ENCODE peak calls at places on chromosomes 3 and 15, in six cellular contexts. U, Q, P, A, W and R are unnamed samples.

GRCh38 chr15:64503640-64504039 is 43.3 kb downstream of the ZNF609 start:
- DNase-seq in U (no peak), Q (no peak), A (no peak), W (no peak), P (no peak), R (no peak)

GRCh38 chr15:85782112-85782511 is 12.6 kb downstream of the KLHL25 start:
- DNase-seq in W (no peak), A (no peak), P (no peak), Q (no peak), U (no peak), R (no peak)

GRCh38 chr3:158748237-158748828 is 16.1 kb upstream of the RARRES1 start:
- DNase-seq in P (peak), Q (no peak), A (no peak), U (no peak), W (no peak), R (no peak)

GRCh38 chr3:154181127-154181691 is 60.0 kb downstream of the ARHGEF26 start:
- DNase-seq in P (no peak), Q (no peak), A (no peak), W (no peak), U (no peak), R (no peak)

GRCh38 chr3:62134061-62134496 is 239.3 kb downstream of the FEZF2 start:
- DNase-seq in Q (no peak), A (no peak), P (peak), U (no peak), W (no peak), R (no peak)

GRCh38 chr3:144031938-144032337 is 60.3 kb downstream of the DIPK2A start:
- DNase-seq in U (peak), P (peak), W (no peak), Q (no peak), A (no peak), R (no peak)

GRCh38 chr3:11379824-11380281 is 107.7 kb downstream of the ATG7 start:
- DNase-seq in U (no peak), P (no peak), W (no peak), A (no peak), Q (no peak), R (no peak)

GRCh38 chr3:64289622-64290021 is 64.4 kb upstream of the PRICKLE2 start:
- DNase-seq in P (no peak), Q (no peak), W (no peak), U (no peak), A (no peak), R (no peak)

GRCh38 chr15:80887148-80887547 is 102.5 kb downstream of the MESD start:
- DNase-seq in Q (no peak), P (no peak), U (no peak), W (no peak), A (no peak), R (no peak)

DNA sequence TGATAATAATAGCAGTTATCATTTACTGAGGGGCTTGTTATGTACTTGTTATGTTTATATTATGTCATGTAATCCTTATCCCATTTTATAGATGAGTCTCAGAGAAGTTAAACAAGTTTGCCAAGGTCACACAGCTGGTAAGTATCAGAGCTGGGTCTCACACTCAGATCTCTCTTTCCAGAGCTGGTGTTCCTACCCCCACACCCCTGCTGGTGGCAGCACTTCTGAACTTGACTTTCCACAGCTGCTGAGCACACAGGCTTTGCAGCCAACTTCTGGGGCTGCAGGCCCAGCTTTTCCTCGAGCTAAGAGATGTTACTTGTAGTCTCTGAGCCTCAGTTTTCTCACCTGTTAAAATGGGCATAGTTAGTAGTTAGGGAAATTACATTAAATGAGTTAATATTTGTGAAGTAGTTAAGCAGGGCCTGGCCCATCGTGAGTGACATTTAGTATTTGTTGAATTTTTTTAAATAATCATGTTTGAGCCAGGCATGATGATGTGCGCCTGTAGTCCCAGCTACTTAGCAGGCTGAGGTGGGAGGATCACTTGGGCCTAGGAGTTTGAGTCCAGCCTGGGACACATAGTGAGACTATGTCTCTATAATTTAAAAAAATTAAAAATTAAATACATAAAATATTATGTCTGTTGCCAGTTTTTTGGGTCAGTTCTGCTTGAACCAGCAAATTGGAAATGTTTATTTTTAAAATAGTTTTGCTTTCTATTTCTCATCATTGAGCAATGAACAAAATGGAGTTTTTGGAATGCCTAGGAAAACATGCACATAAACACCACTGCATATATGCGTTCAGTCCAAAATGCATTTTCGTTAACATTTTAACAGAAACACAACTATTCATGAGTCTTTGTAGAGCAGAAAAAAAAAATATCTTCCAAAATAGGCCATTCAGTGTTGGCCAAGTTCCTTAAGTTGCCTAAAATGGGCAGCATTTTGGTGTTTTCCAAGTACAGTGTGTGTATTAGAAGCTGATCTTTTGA is 87.3 kb downstream of the SMAD6 start:
- DNase-seq in U (peak), W (peak), Q (no peak), A (no peak), P (no peak), R (no peak)
- TF ChIP-seq CTCF in U (peak), W (peak), Q (no peak), A (peak), P (peak), R (peak)

DNA sequence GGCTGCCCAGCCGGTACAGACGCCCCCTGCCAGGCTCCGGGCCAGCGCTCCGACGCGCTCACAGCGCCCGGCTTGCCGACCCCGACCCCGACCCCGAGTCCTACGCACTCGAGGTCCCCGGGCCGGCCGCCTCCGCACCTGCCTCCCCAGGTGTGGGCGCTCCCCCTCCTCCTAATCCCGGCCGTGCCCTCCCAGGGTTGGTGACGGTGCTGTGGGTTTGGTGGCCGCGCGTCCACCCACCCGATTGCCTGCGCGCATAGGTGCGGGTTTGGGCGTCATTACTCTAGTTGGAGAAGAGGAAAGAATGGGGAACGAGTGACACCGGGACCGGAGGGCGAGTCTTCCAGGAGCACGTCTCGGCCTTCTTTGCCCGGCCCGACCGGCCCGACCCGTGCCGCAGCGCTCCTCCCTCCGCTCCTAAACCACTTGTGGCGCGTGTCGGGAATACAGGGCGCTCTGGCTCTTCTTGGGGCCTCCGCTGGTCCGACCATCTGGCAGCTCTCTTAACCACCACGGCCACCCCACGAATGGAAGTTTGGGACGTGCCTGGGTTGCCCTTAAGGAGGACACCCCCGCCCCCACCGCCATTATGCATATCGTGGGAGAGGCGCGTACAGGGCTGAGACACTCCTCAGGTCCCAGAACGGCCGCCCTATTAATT is 814 bp upstream of the THRB start:
- DNase-seq in U (peak), P (peak), W (peak), A (no peak), Q (peak), R (no peak)
- TF ChIP-seq CTCF in U (peak), P (peak), W (peak), A (no peak), Q (peak), R (peak)

GRCh38 chr3:42664443-42664814 is 10.9 kb downstream of the ZBTB47 start:
- DNase-seq in Q (no peak), A (no peak), W (no peak), P (no peak), U (no peak), R (no peak)

GRCh38 chr3:42662037-42662812 is 8.7 kb downstream of the ZBTB47 start:
- DNase-seq in Q (no peak), U (no peak), W (no peak), P (no peak), A (no peak), R (no peak)

GRCh38 chr3:42663581-42664442 is 10.3 kb downstream of the ZBTB47 start:
- DNase-seq in A (no peak), P (peak), W (peak), Q (no peak), U (no peak), R (no peak)

GRCh38 chr3:42661593-42662022 is 8.1 kb downstream of the ZBTB47 start:
- DNase-seq in W (no peak), U (no peak), P (peak), A (no peak), Q (no peak), R (no peak)

GRCh38 chr3:42662813-42663535 is 9.5 kb downstream of the ZBTB47 start:
- DNase-seq in Q (no peak), U (no peak), A (no peak), W (no peak), P (no peak), R (no peak)
- TF ChIP-seq CTCF in Q (no peak), U (no peak), A (no peak), W (no peak), P (no peak), R (no peak)

GRCh38 chr3:47020311-47020710 is 40.8 kb downstream of the NBEAL2 start:
- DNase-seq in A (no peak), U (no peak), W (no peak), P (no peak), Q (no peak), R (no peak)

GRCh38 chr3:47028146-47028545 is 48.7 kb downstream of the NBEAL2 start:
- DNase-seq in W (no peak), Q (no peak), P (no peak), A (no peak), U (no peak), R (no peak)

GRCh38 chr3:47028667-47029066 is 49.2 kb downstream of the NBEAL2 start:
- DNase-seq in P (no peak), W (no peak), Q (no peak), U (no peak), A (no peak), R (no peak)

GRCh38 chr3:47022540-47023161 is 43.2 kb downstream of the NBEAL2 start:
- DNase-seq in W (no peak), P (no peak), Q (no peak), U (no peak), A (no peak), R (no peak)

DNA sequence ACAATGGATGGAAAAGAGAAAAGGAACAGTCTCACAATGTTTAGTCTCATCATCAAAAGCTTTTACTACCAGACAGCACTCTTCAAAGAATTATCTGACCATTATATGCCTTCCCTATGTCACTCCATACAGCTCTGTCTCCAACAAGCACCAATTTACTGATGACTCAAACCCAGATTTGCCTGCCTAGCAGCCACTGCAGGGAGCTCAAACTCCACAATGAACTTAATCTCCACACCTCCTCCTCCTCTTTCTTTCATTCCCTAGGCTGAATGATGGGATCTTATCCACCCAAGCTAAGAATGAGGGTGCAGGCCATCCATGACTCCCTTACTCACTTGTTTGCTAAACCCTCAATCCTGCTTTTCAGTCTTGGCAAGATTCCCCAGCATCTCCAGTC is 45.5 kb downstream of the NBEAL2 start:
- DNase-seq in A (no peak), P (no peak), U (no peak), W (no peak), Q (no peak), R (no peak)
- TF ChIP-seq CTCF in A (no peak), P (no peak), U (no peak), W (no peak), Q (no peak), R (no peak)

GRCh38 chr15:52466716-52467115 is 62.0 kb downstream of the MYO5A start:
- DNase-seq in P (no peak), U (no peak), A (no peak), W (no peak), Q (no peak), R (no peak)

GRCh38 chr15:52463638-52464037 is 65.0 kb downstream of the MYO5A start:
- DNase-seq in W (no peak), U (no peak), Q (no peak), P (no peak), A (no peak), R (no peak)

GRCh38 chr15:52464040-52464439 is 64.6 kb downstream of the MYO5A start:
- DNase-seq in W (no peak), Q (no peak), U (no peak), A (no peak), P (no peak), R (no peak)

GRCh38 chr15:52464478-52464877 is 64.2 kb downstream of the MYO5A start:
- DNase-seq in A (no peak), W (no peak), Q (no peak), P (no peak), U (no peak), R (no peak)

DNA sequence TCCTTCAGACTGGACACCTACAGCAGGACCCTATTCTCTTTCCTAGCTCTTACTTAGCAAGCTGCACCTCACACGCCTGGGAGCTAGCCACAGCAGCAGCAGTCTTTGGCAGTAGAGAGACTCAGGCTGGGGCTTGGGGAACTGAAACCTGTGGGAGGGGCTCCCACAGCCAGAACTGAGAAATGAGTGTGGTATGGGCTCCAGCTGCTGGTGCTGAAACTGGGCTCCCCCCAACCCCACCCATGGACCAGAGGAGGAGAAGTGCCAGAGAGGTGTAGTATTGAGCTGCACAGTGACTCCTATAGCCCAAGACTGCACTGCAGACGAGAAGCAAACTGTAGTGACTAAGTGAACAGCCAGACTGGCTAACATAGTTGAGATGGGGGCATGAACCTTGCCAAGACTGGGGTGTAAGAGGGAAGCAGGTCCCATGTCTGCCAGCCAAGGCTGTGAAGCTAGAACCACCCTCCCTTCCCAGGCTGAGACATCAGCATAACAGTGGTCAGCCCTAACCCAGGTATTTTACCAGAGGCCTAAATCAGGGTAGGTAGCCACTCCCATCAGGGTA is 62.5 kb downstream of the MYO5A start:
- DNase-seq in P (peak), W (peak), Q (no peak), A (no peak), U (no peak), R (no peak)
- TF ChIP-seq CTCF in P (no peak), W (no peak), Q (no peak), A (no peak), U (no peak), R (no peak)

GRCh38 chr15:39959411-39959810 is 25.5 kb downstream of the EIF2AK4 start:
- DNase-seq in W (no peak), P (no peak), A (no peak), Q (no peak), U (no peak), R (no peak)
- TF ChIP-seq CTCF in W (no peak), P (no peak), A (no peak), Q (no peak), U (no peak), R (no peak)

GRCh38 chr3:185221203-185221602 is 32.6 kb downstream of the EHHADH start:
- DNase-seq in P (no peak), U (no peak), Q (no peak), W (no peak), A (no peak), R (no peak)

GRCh38 chr3:185210621-185211157 is 43.2 kb downstream of the EHHADH start:
- DNase-seq in P (no peak), Q (no peak), U (no peak), W (no peak), A (no peak), R (no peak)

GRCh38 chr3:185216587-185216918 is 37.3 kb downstream of the EHHADH start:
- DNase-seq in U (peak), Q (no peak), A (no peak), W (no peak), P (no peak), R (no peak)

DNA sequence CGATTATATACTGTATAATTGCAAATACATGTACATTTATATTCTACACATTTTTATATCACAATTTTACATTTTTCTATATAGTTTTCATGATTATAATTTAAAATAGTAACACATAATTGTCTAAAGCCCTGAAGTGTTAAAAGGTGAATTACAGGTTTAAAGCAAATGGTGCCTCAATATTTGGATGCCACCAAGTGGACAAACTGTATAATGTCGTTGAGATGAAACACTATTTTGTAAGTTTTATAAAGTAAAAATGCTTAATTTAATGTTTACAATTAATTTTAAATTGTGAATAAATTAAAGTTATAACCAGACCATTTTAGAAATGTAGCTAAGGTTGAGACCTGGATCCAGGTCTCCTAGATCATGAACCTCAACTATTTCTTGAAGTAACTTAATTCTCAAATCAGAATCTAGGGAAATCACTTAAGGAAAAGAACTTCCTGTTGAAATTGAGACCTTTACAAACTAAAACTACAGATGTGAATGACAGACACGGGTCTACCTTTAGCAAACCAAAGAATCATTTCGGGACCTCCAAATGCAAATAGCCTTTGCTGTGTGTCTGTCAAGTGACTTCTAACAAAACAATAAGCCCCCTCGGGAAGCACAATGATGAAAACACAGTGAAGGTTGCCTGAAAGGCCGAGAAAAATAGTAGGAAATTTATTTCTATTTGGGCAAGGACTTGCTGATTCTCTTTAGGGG is 37.8 kb downstream of the EHHADH start:
- DNase-seq in Q (no peak), U (no peak), P (no peak), W (no peak), A (no peak), R (no peak)
- TF ChIP-seq CTCF in Q (peak), U (peak), P (peak), W (peak), A (peak), R (peak)

GRCh38 chr3:31695280-31696008 is 162.7 kb downstream of the STT3B start:
- DNase-seq in U (peak), A (no peak), W (peak), P (no peak), Q (no peak), R (no peak)
- TF ChIP-seq CTCF in U (peak), A (no peak), W (peak), P (no peak), Q (peak), R (no peak)